ENCODE peak calls at places on chromosome 3, in nine cellular contexts. G is kidney glomerular epithelial cell; V is KG1; W is stimulated activated CD4-positive, alpha-beta T cell treated with anti-CD3 and anti-CD28 coated beads, Interleukin-1b, Interleukin-23, amount 100 ng/mL, for 24 hours; S is GDM1; F is AG09309; Y is NCI-H1092; Q is RPMI7951; N is Right ventricle myocardium superior. J is an unnamed sample.

GRCh38 chr3:66465034-66465433 is 35.8 kb downstream of the LRIG1 start:
- DNase-seq in G (no peak), V (no peak), W (no peak), S (no peak), F (no peak), Y (no peak), Q (no peak), N (no peak), J (no peak)

GRCh38 chr3:18559323-18559972 is 134.3 kb upstream of the SATB1 start:
- DNase-seq in G (peak), V (peak), W (no peak), S (peak), F (peak), Y (peak), Q (peak), N (no peak), J (peak)

GRCh38 chr3:196159952-196160804 is 51.0 kb downstream of the ZDHHC19 start:
- DNase-seq in G (peak), V (peak), W (no peak), S (peak), F (peak), Y (no peak), Q (no peak), N (no peak), J (no peak)

GRCh38 chr3:100082724-100083123 is 31.6 kb downstream of the FILIP1L start:
- DNase-seq in G (no peak), V (no peak), W (no peak), S (no peak), F (no peak), Y (no peak), Q (no peak), N (no peak), J (no peak)

GRCh38 chr3:57733790-57734189 is 22.3 kb upstream of the SLMAP start:
- DNase-seq in G (no peak), V (no peak), W (no peak), S (no peak), F (no peak), Y (no peak), Q (no peak), N (no peak), J (no peak)

GRCh38 chr3:144466114-144466513 is 494.5 kb downstream of the DIPK2A start:
- DNase-seq in G (no peak), V (no peak), W (no peak), S (no peak), F (no peak), Y (no peak), Q (no peak), N (no peak), J (no peak)

GRCh38 chr3:54931182-54931581 is 3.3 kb upstream of the LRTM1 start:
- DNase-seq in G (no peak), V (no peak), W (no peak), S (no peak), F (no peak), Y (no peak), Q (peak), N (no peak), J (no peak)

GRCh38 chr3:65996605-65997004 is 42.1 kb downstream of the MAGI1 start:
- DNase-seq in G (peak), V (no peak), W (no peak), S (no peak), F (no peak), Y (no peak), Q (peak), N (no peak), J (peak)

GRCh38 chr3:34008191-34008590 is 209.8 kb downstream of the PDCD6IP start:
- DNase-seq in G (peak), V (no peak), W (no peak), S (no peak), F (no peak), Y (no peak), Q (no peak), N (no peak), J (peak)

GRCh38 chr3:101383656-101384055 is 63.3 kb upstream of the IMPG2 start:
- DNase-seq in G (no peak), V (no peak), W (no peak), S (no peak), F (no peak), Y (no peak), Q (no peak), N (no peak), J (no peak)

GRCh38 chr3:9028134-9028533 is 64.9 kb upstream of the RAD18 start:
- DNase-seq in G (no peak), V (no peak), W (no peak), S (no peak), F (peak), Y (peak), Q (peak), N (peak), J (no peak)

GRCh38 chr3:55896155-55896554 is 409.0 kb upstream of the WNT5A start:
- DNase-seq in G (no peak), V (no peak), W (no peak), S (no peak), F (no peak), Y (no peak), Q (no peak), N (no peak), J (no peak)

GRCh38 chr3:69710153-69710977 is 28.9 kb upstream of the MITF start:
- DNase-seq in G (no peak), V (no peak), W (no peak), S (no peak), F (peak), Y (no peak), Q (peak), N (no peak), J (no peak)

GRCh38 chr3:121992601-121993560 is 29.2 kb downstream of the ILDR1 start:
- DNase-seq in G (no peak), V (no peak), W (no peak), S (peak), F (no peak), Y (no peak), Q (no peak), N (no peak), J (no peak)

GRCh38 chr3:31645233-31645632 is 112.5 kb downstream of the STT3B start:
- DNase-seq in G (no peak), V (no peak), W (no peak), S (no peak), F (no peak), Y (no peak), Q (no peak), N (no peak), J (no peak)

GRCh38 chr3:125172346-125172745 is 40.2 kb downstream of the SLC12A8 start:
- DNase-seq in G (no peak), V (no peak), W (no peak), S (no peak), F (no peak), Y (no peak), Q (no peak), N (no peak), J (no peak)

GRCh38 chr3:193593666-193594025 is 638 bp downstream of the OPA1 start:
- DNase-seq in G (peak), V (no peak), W (peak), S (no peak), F (no peak), Y (no peak), Q (peak), N (no peak), J (peak)

GRCh38 chr3:40308725-40309438 is 625 bp upstream of the EIF1B start:
- DNase-seq in G (no peak), V (no peak), W (no peak), S (no peak), F (no peak), Y (no peak), Q (no peak), N (no peak), J (no peak)

GRCh38 chr3:38588276-38588971 is 61.1 kb downstream of the SCN5A start:
- DNase-seq in G (no peak), V (no peak), W (no peak), S (no peak), F (no peak), Y (no peak), Q (no peak), N (peak), J (no peak)

GRCh38 chr3:38534604-38535003 is 38.5 kb downstream of the EXOG start:
- DNase-seq in G (no peak), V (no peak), W (no peak), S (no peak), F (no peak), Y (no peak), Q (no peak), N (no peak), J (no peak)

GRCh38 chr3:16513141-16514020 is at the start of gene RFTN1:
- DNase-seq in G (peak), V (peak), W (peak), S (peak), F (no peak), Y (no peak), Q (peak), N (peak), J (peak)

J was measured in RCC 7860.